ENCODE peak calls at places on chromosomes 7 and 10, in four cellular contexts. P, W, C and H are unnamed samples. For H3K27me3, the result is how much of the 10 kb centered on the place peaks cover.

GRCh38 chr10:1643911-1644810 is 93.2 kb downstream of the ADARB2 start:
- DNase-seq in C (no peak), P (no peak), W (no peak), H (no peak)

GRCh38 chr7:537911-538634 is 18.4 kb upstream of the PDGFA start:
- DNase-seq in C (no peak), W (no peak), P (peak), H (peak)

GRCh38 chr7:45872116-45873034 is 507 bp downstream of the CCDC201 start:
- DNase-seq in W (no peak), C (no peak), P (no peak), H (peak)

GRCh38 chr10:3723706-3724225 is 61.2 kb downstream of the KLF6 start:
- DNase-seq in P (no peak), W (no peak), C (no peak), H (no peak)

GRCh38 chr7:24574365-24574764 is 1.1 kb downstream of the PALS2 start:
- DNase-seq in W (no peak), C (no peak), P (no peak), H (no peak)

GRCh38 chr10:126314848-126315247 is 73.4 kb downstream of the ADAM12 start:
- DNase-seq in P (no peak), C (no peak), W (no peak), H (no peak)

GRCh38 chr10:52499281-52499680 is 185.2 kb downstream of the DKK1 start:
- DNase-seq in P (no peak), W (no peak), C (no peak), H (no peak)

GRCh38 chr7:82964150-82964882 is 198.4 kb downstream of the PCLO start:
- DNase-seq in W (no peak), P (no peak), C (no peak), H (no peak)

GRCh38 chr10:119421887-119422684 is 120.4 kb downstream of the RGS10 start:
- DNase-seq in P (no peak), W (no peak), C (peak), H (no peak)

GRCh38 chr7:155344618-155345433 is 47.1 kb downstream of the INSIG1 start:
- DNase-seq in P (peak), C (peak), W (no peak), H (peak)

GRCh38 chr10:61283066-61283465 is 170.1 kb downstream of the TMEM26 start:
- DNase-seq in W (no peak), C (no peak), P (no peak), H (no peak)

GRCh38 chr10:73495226-73495883 is 469 bp downstream of the PPP3CB start:
- DNase-seq in W (peak), P (peak), C (peak), H (peak)

GRCh38 chr10:119770928-119771327 is 45.1 kb downstream of the INPP5F start:
- DNase-seq in W (no peak), P (peak), C (no peak), H (peak)

GRCh38 chr10:107614939-107615665 is 450.6 kb upstream of the SORCS1 start:
- DNase-seq in P (peak), W (no peak), C (no peak), H (peak)

GRCh38 chr10:81961451-81962184 is 86.6 kb downstream of the NRG3 start:
- DNase-seq in W (no peak), C (no peak), P (no peak), H (no peak)

GRCh38 chr10:58951750-58952149 is 224.7 kb upstream of the PHYHIPL start:
- DNase-seq in C (no peak), W (no peak), P (no peak), H (no peak)

GRCh38 chr7:23956769-23957556 is 246.9 kb downstream of the STK31 start:
- DNase-seq in P (no peak), W (no peak), C (no peak), H (no peak)

GRCh38 chr10:26215923-26216576 is 524 bp upstream of the GAD2 start:
- DNase-seq in W (no peak), C (no peak), P (no peak), H (no peak)

GRCh38 chr10:58743466-58744115 is 230.9 kb downstream of the BICC1 start:
- DNase-seq in P (no peak), C (no peak), W (no peak), H (no peak)

GRCh38 chr10:71964669-71965515 is 697 bp downstream of the CHST3 start:
- DNase-seq in C (peak), W (no peak), P (peak), H (peak)

DNA sequence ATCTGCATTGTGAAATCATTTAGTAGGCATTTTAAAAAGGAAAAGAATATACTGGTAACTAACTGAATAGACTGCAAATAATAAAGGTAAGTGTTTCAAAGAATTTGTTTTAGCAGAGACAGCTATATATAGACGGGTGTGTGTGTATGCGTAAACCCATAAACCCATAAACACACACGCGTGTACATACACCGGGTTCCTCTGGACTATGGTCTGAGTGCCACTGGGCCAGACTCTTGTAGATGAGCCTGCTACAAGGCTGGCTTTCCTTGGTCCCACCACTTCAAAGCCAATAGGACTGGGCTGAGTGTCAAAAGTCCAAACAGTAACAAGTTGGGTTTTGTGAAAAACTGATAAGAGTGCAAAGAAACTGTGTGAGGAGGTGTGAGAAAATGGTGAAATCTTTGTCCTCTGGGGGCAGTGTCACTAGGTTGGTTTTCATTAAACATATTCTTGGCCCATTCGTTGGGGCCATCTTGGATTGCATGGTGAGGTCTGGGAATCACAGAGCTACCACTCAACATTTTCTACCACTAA is 39.8 kb downstream of the GNA12 start:
- DNase-seq in P (no peak), W (no peak), C (no peak), H (no peak)
- TF ChIP-seq CTCF in P (no peak), W (no peak), C (no peak), H (peak)

GRCh38 chr7:148397056-148397455 is 193.5 kb upstream of the C7orf33 start:
- DNase-seq in W (no peak), C (no peak), P (no peak), H (no peak)
- H3K27me3 ChIP-seq in W (under half), C (under half), P (under half), H (under half)

GRCh38 chr7:5070206-5070605 is 24.5 kb downstream of the RBAK start:
- DNase-seq in W (no peak), C (no peak), P (no peak), H (no peak)

GRCh38 chr7:5065107-5065407 is 19.4 kb downstream of the RBAK start:
- DNase-seq in C (no peak), P (no peak), W (no peak), H (no peak)

GRCh38 chr7:5063698-5064097 is 18.0 kb downstream of the RBAK start:
- DNase-seq in C (no peak), W (no peak), P (no peak), H (peak)

GRCh38 chr7:5064391-5065106 is 18.9 kb downstream of the RBAK start:
- DNase-seq in P (no peak), W (no peak), C (no peak), H (no peak)
- H3K4me3 ChIP-seq in P (no peak), W (no peak), C (no peak), H (no peak)

GRCh38 chr10:104333037-104333727 is 5.1 kb downstream of the ITPRIP start:
- DNase-seq in C (no peak), P (no peak), W (no peak), H (no peak)
- TF ChIP-seq CTCF in C (no peak), P (no peak), W (no peak), H (no peak)

GRCh38 chr10:99528256-99528866 is 4.4 kb upstream of the NKX2-3 start:
- DNase-seq in P (no peak), W (no peak), C (no peak), H (peak)
- H3K27me3 ChIP-seq in P (half or more), W (under half), C (half or more), H (half or more)

DNA sequence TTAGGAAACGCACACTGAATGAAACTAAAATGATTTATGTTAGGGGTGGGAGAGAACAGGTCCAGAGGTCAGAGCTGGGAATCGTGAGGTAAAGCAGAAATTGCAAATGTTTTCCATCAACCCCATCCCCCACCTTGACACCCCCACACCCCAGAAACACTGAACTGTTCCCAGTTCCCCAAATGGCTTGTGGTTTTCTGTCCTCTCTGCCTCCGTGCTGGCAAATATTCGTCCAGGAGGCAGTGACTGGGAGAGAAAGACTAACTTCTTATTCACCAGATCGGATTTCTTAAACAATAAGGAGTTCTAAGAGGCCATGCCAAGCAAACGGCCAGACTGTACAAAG is 732 bp upstream of the RASSF4 start:
- DNase-seq in C (no peak), P (no peak), W (no peak), H (no peak)
- H3K4me3 ChIP-seq in C (peak), P (peak), W (peak), H (peak)

GRCh38 chr7:138449580-138449979 is 10.5 kb upstream of the TRIM24 start:
- DNase-seq in C (no peak), W (no peak), P (no peak), H (no peak)
- TF ChIP-seq CTCF in C (peak), W (peak), P (peak), H (no peak)